ENCODE peak calls at places on chromosomes 3 and 15, in seven cellular contexts. P, G, H, K, Q, O and J are unnamed samples. For H3K4me1 and H3K9me3, the result is how much of the 10 kb centered on the place peaks cover.

GRCh38 chr15:31337352-31338031 is 10.9 kb downstream of the KLF13 start:
- DNase-seq in P (no peak), G (no peak), H (no peak), K (no peak), Q (no peak), O (no peak), J (no peak)

GRCh38 chr3:14480207-14481017 is 59.7 kb downstream of the GRIP2 start:
- DNase-seq in P (no peak), G (peak), H (no peak), K (no peak), Q (no peak), O (no peak), J (peak)

GRCh38 chr3:5194801-5195509 is 7.4 kb downstream of the EDEM1 start:
- DNase-seq in P (peak), G (no peak), H (no peak), K (peak), Q (peak), O (peak), J (no peak)

GRCh38 chr3:52917044-52917443 is 19.7 kb upstream of the STIMATE start:
- DNase-seq in P (no peak), G (no peak), H (no peak), K (no peak), Q (no peak), O (no peak), J (no peak)

GRCh38 chr15:59994855-59995557 is 9.1 kb upstream of the FOXB1 start:
- DNase-seq in P (no peak), G (no peak), H (no peak), K (no peak), Q (no peak), O (no peak), J (no peak)

GRCh38 chr15:97995881-97996603 is 35.5 kb downstream of the ARRDC4 start:
- DNase-seq in P (no peak), G (no peak), H (no peak), K (no peak), Q (peak), O (peak), J (no peak)

GRCh38 chr15:25863067-25863967 is at the start of gene ATP10A:
- DNase-seq in P (no peak), G (no peak), H (no peak), K (no peak), Q (no peak), O (peak), J (peak)

GRCh38 chr15:101372149-101372577 is 77.1 kb upstream of the SNRPA1 start:
- DNase-seq in P (no peak), G (no peak), H (no peak), K (no peak), Q (no peak), O (peak), J (no peak)

GRCh38 chr3:59446775-59447465 is 397.1 kb upstream of the CFAP20DC start:
- DNase-seq in P (no peak), G (no peak), H (no peak), K (no peak), Q (no peak), O (no peak), J (no peak)

GRCh38 chr3:8629151-8630021 is 15.2 kb downstream of the SSUH2 start:
- DNase-seq in P (peak), G (no peak), H (peak), K (no peak), Q (peak), O (peak), J (no peak)

GRCh38 chr3:26637698-26638097 is 15.1 kb downstream of the LRRC3B start:
- DNase-seq in P (no peak), G (no peak), H (no peak), K (no peak), Q (no peak), O (no peak), J (no peak)

GRCh38 chr3:62562017-62562416 is 188.7 kb upstream of the FEZF2 start:
- DNase-seq in P (no peak), G (no peak), H (no peak), K (no peak), Q (no peak), O (peak), J (no peak)

GRCh38 chr3:280691-281090 is 84.1 kb downstream of the CHL1 start:
- DNase-seq in P (no peak), G (no peak), H (no peak), K (no peak), Q (no peak), O (no peak), J (no peak)

GRCh38 chr15:66631616-66632263 is 65.9 kb upstream of the LCTL start:
- DNase-seq in P (no peak), G (no peak), H (no peak), K (no peak), Q (no peak), O (no peak), J (no peak)

GRCh38 chr3:16319307-16319706 is 54.3 kb downstream of the OXNAD1 start:
- DNase-seq in P (no peak), G (no peak), H (no peak), K (peak), Q (no peak), O (no peak), J (no peak)

GRCh38 chr3:185283374-185283935 is 29.6 kb upstream of the EHHADH start:
- DNase-seq in P (no peak), G (no peak), H (no peak), K (no peak), Q (no peak), O (peak), J (no peak)

GRCh38 chr3:158725348-158725966 is 6.8 kb downstream of the RARRES1 start:
- DNase-seq in P (peak), G (no peak), H (no peak), K (peak), Q (peak), O (peak), J (peak)

GRCh38 chr3:27252646-27253045 is 116.5 kb downstream of the NEK10 start:
- DNase-seq in P (no peak), G (no peak), H (no peak), K (no peak), Q (no peak), O (no peak), J (no peak)

GRCh38 chr3:50610181-50610971 is 1.2 kb downstream of the CISH start:
- DNase-seq in P (no peak), G (no peak), H (no peak), K (no peak), Q (peak), O (no peak), J (peak)

GRCh38 chr3:184237211-184237610 is 7.8 kb downstream of the VWA5B2 start:
- DNase-seq in P (no peak), G (no peak), H (no peak), K (no peak), Q (no peak), O (no peak), J (no peak)

GRCh38 chr3:139979991-139980390 is 45.0 kb downstream of the CLSTN2 start:
- DNase-seq in P (no peak), G (no peak), H (no peak), K (no peak), Q (no peak), O (no peak), J (no peak)

GRCh38 chr15:77537006-77537405 is 95.7 kb downstream of the LINGO1 start:
- DNase-seq in P (no peak), G (peak), H (no peak), K (no peak), Q (no peak), O (no peak), J (no peak)

GRCh38 chr3:195102609-195103467 is 168.1 kb downstream of the XXYLT1 start:
- DNase-seq in P (peak), G (peak), H (no peak), K (no peak), Q (peak), O (peak), J (peak)

GRCh38 chr3:159472611-159473010 is 516.0 kb upstream of the IL12A start:
- DNase-seq in P (no peak), G (no peak), H (no peak), K (no peak), Q (no peak), O (no peak), J (no peak)

GRCh38 chr3:22886394-22886793 is 316.7 kb upstream of the UBE2E2 start:
- DNase-seq in P (no peak), G (no peak), H (peak), K (no peak), Q (no peak), O (no peak), J (no peak)

GRCh38 chr15:63327648-63328421 is 50.4 kb downstream of the APH1B start:
- DNase-seq in P (no peak), G (no peak), H (no peak), K (no peak), Q (no peak), O (no peak), J (no peak)

GRCh38 chr3:141493152-141493551 is 6.3 kb downstream of the RASA2 start:
- DNase-seq in P (no peak), G (no peak), H (no peak), K (no peak), Q (no peak), O (no peak), J (no peak)
- H3K4me1 ChIP-seq in P (under half), G (under half), H (half or more), K (under half), Q (under half), O (under half), J (under half)

DNA sequence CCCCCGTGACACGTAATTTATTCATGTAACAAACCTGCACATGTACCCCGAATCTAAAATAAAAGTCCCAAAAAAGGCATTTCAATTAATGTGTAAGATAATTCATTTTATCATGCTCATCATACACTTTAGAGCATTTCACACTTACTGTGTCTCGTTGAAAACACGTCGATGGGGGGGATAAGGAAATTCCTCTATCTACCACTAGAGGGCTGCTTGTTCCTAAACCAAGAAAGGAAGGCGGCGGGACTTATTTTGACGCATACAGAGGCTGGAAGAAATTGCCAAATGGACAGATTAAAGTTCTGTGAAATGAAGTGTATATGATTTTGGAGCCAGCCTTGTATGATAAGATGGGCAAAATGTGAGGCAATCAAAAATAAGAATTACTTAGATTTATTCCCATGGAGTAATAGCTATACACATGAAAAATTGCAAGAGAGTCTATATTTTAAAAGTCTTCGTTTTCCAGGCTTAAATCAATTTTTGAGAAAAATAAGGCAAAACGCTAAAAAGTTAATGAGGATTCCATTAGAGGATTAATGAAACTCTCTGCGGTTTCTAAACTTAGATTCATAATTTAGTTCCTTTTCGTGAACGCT is 346.8 kb downstream of the CNTN3 start:
- DNase-seq in P (peak), G (no peak), H (no peak), K (peak), Q (peak), O (peak), J (no peak)
- H3K9me3 ChIP-seq in P (under half), G (under half), H (under half), K (under half), Q (under half), O (under half), J (under half)

GRCh38 chr3:121998588-121999473 is 23.2 kb downstream of the ILDR1 start:
- DNase-seq in P (no peak), G (no peak), H (no peak), K (no peak), Q (peak), O (no peak), J (no peak)
- H3K4me1 ChIP-seq in P (under half), G (half or more), H (under half), K (under half), Q (under half), O (under half), J (under half)

GRCh38 chr15:23567921-23568320 is 2.4 kb downstream of the MKRN3 start:
- DNase-seq in P (no peak), G (no peak), H (no peak), K (no peak), Q (no peak), O (no peak), J (no peak)
- H3K9me3 ChIP-seq in P (under half), G (under half), H (under half), K (under half), Q (under half), O (under half), J (under half)

GRCh38 chr15:38685686-38686339 is 121.2 kb upstream of the RASGRP1 start:
- DNase-seq in P (no peak), G (no peak), H (no peak), K (no peak), Q (no peak), O (no peak), J (no peak)
- H3K4me1 ChIP-seq in P (under half), G (under half), H (under half), K (under half), Q (under half), O (under half), J (under half)